ENCODE peak calls at places on chromosomes 12 and 14, in seven cellular contexts. L, K, P, M, O, A and G are unnamed samples.

GRCh38 chr12:50515587-50515986 is 10.8 kb downstream of the DIP2B start:
- DNase-seq in L (no peak), K (no peak), P (no peak), M (no peak), O (no peak), A (no peak), G (no peak)

GRCh38 chr12:24996102-24996797 is 47.3 kb upstream of the BCAT1 start:
- DNase-seq in L (no peak), K (no peak), P (no peak), M (no peak), O (no peak), A (no peak), G (no peak)

GRCh38 chr14:73059326-73059725 is 992 bp downstream of the RBM25 start:
- DNase-seq in L (no peak), K (no peak), P (no peak), M (peak; percentile 28), O (no peak), A (no peak), G (no peak)

GRCh38 chr12:1790470-1790869 is 29.9 kb upstream of the LRTM2 start:
- DNase-seq in L (no peak), K (no peak), P (no peak), M (no peak), O (no peak), A (no peak), G (no peak)

GRCh38 chr12:1419849-1420371 is 174.5 kb downstream of the FBXL14 start:
- DNase-seq in L (no peak), K (no peak), P (no peak), M (no peak), O (no peak), A (no peak), G (no peak)

GRCh38 chr14:70555890-70556289 is 21.1 kb upstream of the ADAM20 start:
- DNase-seq in L (no peak), K (no peak), P (no peak), M (peak; percentile 20), O (no peak), A (no peak), G (no peak)

GRCh38 chr12:59834659-59835474 is 239.0 kb downstream of the SLC16A7 start:
- DNase-seq in L (no peak), K (peak; percentile 14), P (no peak), M (peak; percentile 40), O (no peak), A (no peak), G (no peak)

GRCh38 chr12:121145221-121145620 is 12.5 kb downstream of the P2RX7 start:
- DNase-seq in L (no peak), K (no peak), P (no peak), M (peak; percentile 3), O (no peak), A (no peak), G (no peak)

GRCh38 chr12:120820885-120821510 is 83.2 kb downstream of the SPPL3 start:
- DNase-seq in L (no peak), K (peak; percentile 7), P (no peak), M (no peak), O (peak; percentile 4), A (no peak), G (peak; percentile 15)

GRCh38 chr14:89164168-89165074 is 252.6 kb downstream of the FOXN3 start:
- DNase-seq in L (no peak), K (no peak), P (no peak), M (no peak), O (no peak), A (no peak), G (no peak)

GRCh38 chr14:81323621-81324400 is 76.3 kb downstream of the STON2 start:
- DNase-seq in L (peak; percentile 54), K (no peak), P (peak; percentile 60), M (no peak), O (no peak), A (no peak), G (no peak)

GRCh38 chr14:58488550-58488949 is 61.0 kb downstream of the KIAA0586 start:
- DNase-seq in L (no peak), K (no peak), P (no peak), M (peak; percentile 77), O (no peak), A (no peak), G (no peak)

GRCh38 chr12:66549050-66549389 is 129.9 kb downstream of the GRIP1 start:
- DNase-seq in L (no peak), K (no peak), P (no peak), M (no peak), O (no peak), A (no peak), G (no peak)

GRCh38 chr12:55932546-55932919 is 1.6 kb downstream of the DGKA start:
- DNase-seq in L (no peak), K (peak; percentile 61), P (no peak), M (no peak), O (peak; percentile 61), A (no peak), G (peak; percentile 73)

GRCh38 chr14:92952497-92953298 is 29.7 kb downstream of the CHGA start:
- DNase-seq in L (no peak), K (no peak), P (no peak), M (no peak), O (no peak), A (no peak), G (no peak)

GRCh38 chr12:128908254-128908653 is 55.0 kb downstream of the GLT1D1 start:
- DNase-seq in L (no peak), K (no peak), P (no peak), M (no peak), O (no peak), A (no peak), G (no peak)

GRCh38 chr14:105480807-105481801 is 5.6 kb upstream of the CRIP1 start:
- DNase-seq in L (peak; percentile 88), K (peak; percentile 95), P (peak; percentile 86), M (peak; percentile 82), O (peak; percentile 75), A (peak; percentile 99), G (peak; percentile 94)

GRCh38 chr12:94805749-94806148 is 155.4 kb upstream of the TMCC3 start:
- DNase-seq in L (no peak), K (no peak), P (no peak), M (peak; percentile 67), O (no peak), A (no peak), G (no peak)